ENCODE peak calls at places on chromosome 22, in four cellular contexts. One of them, this sample, is unnamed.

GRCh38 chr22:35719212-35719869 is 1.7 kb downstream of the APOL5 start:
- DNase-seq in thoracic aorta: no peak
- DNase-seq in keratinocyte: no peak
- DNase-seq in fibroblast of lung: no peak
- DNase-seq in this sample: no peak

GRCh38 chr22:38244106-38244505 is 28.7 kb downstream of the TMEM184B start:
- DNase-seq in keratinocyte: no peak
- DNase-seq in fibroblast of lung: no peak
- DNase-seq in thoracic aorta: no peak
- DNase-seq in this sample: no peak

GRCh38 chr22:37457093-37457893 is 28.9 kb downstream of the MFNG start:
- DNase-seq in fibroblast of lung: peak; percentile 24
- DNase-seq in keratinocyte: peak; percentile 57
- DNase-seq in thoracic aorta: peak; percentile 11
- DNase-seq in this sample: peak; percentile 38

GRCh38 chr22:24137595-24137994 is 43.7 kb upstream of the SUSD2 start:
- DNase-seq in thoracic aorta: no peak
- DNase-seq in fibroblast of lung: peak; percentile 67
- DNase-seq in keratinocyte: no peak
- DNase-seq in this sample: peak; percentile 61

GRCh38 chr22:27551402-27551801 is 250.2 kb downstream of the MN1 start:
- DNase-seq in keratinocyte: no peak
- DNase-seq in fibroblast of lung: no peak
- DNase-seq in thoracic aorta: no peak
- DNase-seq in this sample: no peak

GRCh38 chr22:50695421-50696250 is 23.0 kb downstream of the SHANK3 start:
- DNase-seq in keratinocyte: no peak
- DNase-seq in fibroblast of lung: no peak
- DNase-seq in thoracic aorta: no peak
- DNase-seq in this sample: no peak

GRCh38 chr22:38504731-38505594 is 1.1 kb downstream of the DDX17 start:
- DNase-seq in fibroblast of lung: peak; percentile 59
- DNase-seq in thoracic aorta: no peak
- DNase-seq in keratinocyte: no peak
- DNase-seq in this sample: peak; percentile 55

GRCh38 chr22:21669026-21669425 is 3.2 kb downstream of the PPIL2 start:
- DNase-seq in fibroblast of lung: no peak
- DNase-seq in thoracic aorta: no peak
- DNase-seq in keratinocyte: no peak
- DNase-seq in this sample: no peak

GRCh38 chr22:37232140-37232998 is 11.7 kb downstream of the RAC2 start:
- DNase-seq in thoracic aorta: no peak
- DNase-seq in keratinocyte: no peak
- DNase-seq in fibroblast of lung: no peak
- DNase-seq in this sample: no peak

GRCh38 chr22:27531782-27532530 is 269.6 kb downstream of the MN1 start:
- DNase-seq in fibroblast of lung: peak; percentile 98
- DNase-seq in thoracic aorta: no peak
- DNase-seq in keratinocyte: no peak
- DNase-seq in this sample: no peak

GRCh38 chr22:31820655-31821054 is 66.8 kb downstream of the DEPDC5 start:
- DNase-seq in keratinocyte: no peak
- DNase-seq in fibroblast of lung: no peak
- DNase-seq in thoracic aorta: no peak
- DNase-seq in this sample: no peak

GRCh38 chr22:29216873-29217666 is 11.4 kb downstream of the EMID1 start:
- DNase-seq in thoracic aorta: no peak
- DNase-seq in fibroblast of lung: peak; percentile 17
- DNase-seq in keratinocyte: no peak
- DNase-seq in this sample: peak; percentile 28

GRCh38 chr22:27724706-27725105 is 76.8 kb downstream of the MN1 start:
- DNase-seq in thoracic aorta: no peak
- DNase-seq in keratinocyte: no peak
- DNase-seq in fibroblast of lung: peak; percentile 48
- DNase-seq in this sample: no peak

GRCh38 chr22:35483730-35484129 is 56.9 kb upstream of the RASD2 start:
- DNase-seq in fibroblast of lung: no peak
- DNase-seq in keratinocyte: no peak
- DNase-seq in thoracic aorta: no peak
- DNase-seq in this sample: no peak

GRCh38 chr22:22082229-22082835 is 99.7 kb upstream of the TOP3B start:
- DNase-seq in fibroblast of lung: no peak
- DNase-seq in keratinocyte: no peak
- DNase-seq in thoracic aorta: no peak
- DNase-seq in this sample: no peak

GRCh38 chr22:38081941-38082828 is 1.8 kb downstream of the SLC16A8 start:
- DNase-seq in thoracic aorta: no peak
- DNase-seq in keratinocyte: no peak
- DNase-seq in fibroblast of lung: no peak
- DNase-seq in this sample: no peak

GRCh38 chr22:22479999-22480532 is 28.5 kb downstream of the ZNF280B start:
- DNase-seq in keratinocyte: no peak
- DNase-seq in thoracic aorta: no peak
- DNase-seq in fibroblast of lung: peak; percentile 18
- DNase-seq in this sample: no peak

GRCh38 chr22:44530106-44530505 is 32.1 kb upstream of the RTL6 start:
- DNase-seq in thoracic aorta: no peak
- DNase-seq in fibroblast of lung: no peak
- DNase-seq in keratinocyte: no peak
- DNase-seq in this sample: no peak

GRCh38 chr22:37425800-37426531 is 1.3 kb downstream of the ELFN2 start:
- DNase-seq in fibroblast of lung: peak; percentile 81
- DNase-seq in keratinocyte: no peak
- DNase-seq in thoracic aorta: no peak
- DNase-seq in this sample: no peak

GRCh38 chr22:33114570-33114969 is 56.4 kb upstream of the SYN3 start:
- DNase-seq in keratinocyte: no peak
- DNase-seq in fibroblast of lung: no peak
- DNase-seq in thoracic aorta: no peak
- DNase-seq in this sample: peak; percentile 39

GRCh38 chr22:37219534-37219933 is 7.3 kb upstream of the SSTR3 start:
- DNase-seq in keratinocyte: no peak
- DNase-seq in thoracic aorta: no peak
- DNase-seq in fibroblast of lung: no peak
- DNase-seq in this sample: no peak

GRCh38 chr22:38124236-38124974 is 13.9 kb upstream of the BAIAP2L2 start:
- DNase-seq in fibroblast of lung: no peak
- DNase-seq in thoracic aorta: no peak
- DNase-seq in keratinocyte: peak; percentile 93
- DNase-seq in this sample: no peak

GRCh38 chr22:19962909-19963806 is 21.5 kb upstream of the TXNRD2 start:
- DNase-seq in fibroblast of lung: peak; percentile 53
- DNase-seq in thoracic aorta: no peak
- DNase-seq in keratinocyte: peak; percentile 84
- DNase-seq in this sample: peak; percentile 79
- H3K4me3 ChIP-seq in fibroblast of lung: no peak overlapping the region
- H3K4me3 ChIP-seq in thoracic aorta: no peak overlapping the region
- H3K4me3 ChIP-seq in keratinocyte: peak overlapping the region; percentile 40
- H3K4me3 ChIP-seq in this sample: no peak overlapping the region

GRCh38 chr22:49371325-49372110 is 456.2 kb downstream of the BRD1 start:
- DNase-seq in keratinocyte: no peak
- DNase-seq in fibroblast of lung: no peak
- DNase-seq in thoracic aorta: no peak
- DNase-seq in this sample: no peak
- H3K9me3 ChIP-seq in keratinocyte: peaks cover 32% of the 10 kb centered on the region
- H3K9me3 ChIP-seq in fibroblast of lung: no peaks in the 10 kb centered on the region
- H3K9me3 ChIP-seq in thoracic aorta: no peaks in the 10 kb centered on the region
- H3K9me3 ChIP-seq in this sample: no peaks in the 10 kb centered on the region

DNA sequence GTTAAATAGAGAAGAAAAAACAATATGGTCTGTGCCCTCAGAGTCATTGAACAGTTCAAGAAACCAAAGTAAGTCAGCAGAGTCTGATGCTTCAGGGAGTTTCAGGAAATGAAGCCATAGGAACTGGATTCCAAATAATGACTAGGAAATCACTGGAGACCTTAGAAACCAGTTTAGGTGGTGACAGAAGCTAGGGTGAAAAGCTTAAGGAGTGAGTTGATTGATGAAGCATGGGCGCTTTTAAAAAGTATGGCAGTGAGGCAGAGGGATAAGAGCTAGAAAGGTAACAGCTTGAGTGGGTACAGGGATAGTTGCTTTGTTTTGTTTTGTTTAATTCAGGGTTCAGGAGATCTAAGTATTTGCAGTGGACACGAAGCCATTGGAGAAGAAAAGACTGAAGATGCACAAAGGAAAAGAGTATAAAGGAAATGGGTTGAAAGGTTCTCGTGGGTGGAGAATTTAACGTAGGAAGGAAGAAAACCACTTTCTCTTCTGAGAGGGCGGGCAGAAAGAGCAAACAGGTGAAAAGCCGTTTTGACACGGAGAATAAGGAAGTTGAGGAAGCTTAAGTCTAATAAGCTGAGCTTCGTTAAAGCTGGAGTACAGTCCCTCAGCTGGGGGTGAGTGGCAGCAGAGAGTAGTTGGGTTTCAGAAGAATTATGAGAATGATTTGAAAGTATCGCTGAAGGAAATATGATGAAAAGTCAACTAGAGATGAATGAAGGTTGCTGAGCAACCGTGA is 14.8 kb downstream of the SGSM3 start:
- DNase-seq in thoracic aorta: no peak
- DNase-seq in fibroblast of lung: no peak
- DNase-seq in keratinocyte: no peak
- DNase-seq in this sample: no peak
- H3K4me3 ChIP-seq in thoracic aorta: peak overlapping the region; percentile 4
- H3K4me3 ChIP-seq in fibroblast of lung: no peak overlapping the region
- H3K4me3 ChIP-seq in keratinocyte: no peak overlapping the region
- H3K4me3 ChIP-seq in this sample: no peak overlapping the region

GRCh38 chr22:48754611-48755331 is 1072.9 kb downstream of the BRD1 start:
- DNase-seq in fibroblast of lung: no peak
- DNase-seq in thoracic aorta: no peak
- DNase-seq in keratinocyte: no peak
- DNase-seq in this sample: no peak

GRCh38 chr22:48753381-48753730 is 1074.3 kb downstream of the BRD1 start:
- DNase-seq in thoracic aorta: no peak
- DNase-seq in fibroblast of lung: no peak
- DNase-seq in keratinocyte: no peak
- DNase-seq in this sample: no peak

GRCh38 chr22:48752451-48753380 is 1075.0 kb downstream of the BRD1 start:
- DNase-seq in fibroblast of lung: no peak
- DNase-seq in keratinocyte: no peak
- DNase-seq in thoracic aorta: no peak
- DNase-seq in this sample: no peak

GRCh38 chr22:48755332-48755949 is 1072.2 kb downstream of the BRD1 start:
- DNase-seq in thoracic aorta: no peak
- DNase-seq in fibroblast of lung: no peak
- DNase-seq in keratinocyte: no peak
- DNase-seq in this sample: no peak

DNA sequence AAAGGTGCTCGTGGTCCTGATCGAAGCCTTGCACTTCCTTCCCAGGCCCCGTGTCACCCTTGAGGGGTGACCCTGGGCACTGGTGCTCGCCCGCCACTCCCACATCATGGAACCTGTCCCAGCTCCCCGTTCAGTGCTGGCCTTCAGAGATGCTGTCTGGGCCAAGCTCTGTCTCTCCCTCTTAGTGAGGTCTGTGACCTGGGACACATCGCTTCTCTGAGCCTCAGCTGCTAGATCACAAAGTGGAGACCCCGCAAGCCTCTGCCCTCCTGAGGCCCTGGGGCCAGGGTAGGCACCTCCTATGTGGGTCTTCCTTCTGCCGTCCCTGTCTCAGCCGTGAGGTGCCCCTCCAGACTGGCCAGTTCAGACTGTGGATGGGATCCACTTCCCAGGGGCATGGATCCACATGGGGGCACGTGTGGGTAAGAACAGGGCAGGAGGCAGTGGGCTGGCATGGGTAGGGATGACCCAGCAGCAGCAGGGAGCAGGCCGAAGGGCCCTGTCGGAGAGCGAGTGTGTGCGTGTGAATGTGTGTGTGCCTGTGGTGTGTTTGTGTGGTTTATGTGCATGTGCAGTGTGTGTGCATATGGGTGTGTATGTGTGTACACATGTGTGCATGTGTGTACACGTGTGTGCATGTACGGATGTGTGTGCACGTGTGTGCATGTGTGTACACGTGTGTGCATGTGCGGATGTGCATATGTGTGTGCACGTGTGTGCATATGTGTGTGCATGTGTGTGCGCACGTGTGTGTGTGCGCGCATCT is 1073.7 kb downstream of the BRD1 start:
- DNase-seq in thoracic aorta: no peak
- DNase-seq in keratinocyte: no peak
- DNase-seq in fibroblast of lung: no peak
- DNase-seq in this sample: no peak
- H3K9me3 ChIP-seq in thoracic aorta: no peaks in the 10 kb centered on the region
- H3K9me3 ChIP-seq in keratinocyte: peaks cover 24% of the 10 kb centered on the region
- H3K9me3 ChIP-seq in fibroblast of lung: peaks cover 2% of the 10 kb centered on the region
- H3K9me3 ChIP-seq in this sample: no peaks in the 10 kb centered on the region

DNA sequence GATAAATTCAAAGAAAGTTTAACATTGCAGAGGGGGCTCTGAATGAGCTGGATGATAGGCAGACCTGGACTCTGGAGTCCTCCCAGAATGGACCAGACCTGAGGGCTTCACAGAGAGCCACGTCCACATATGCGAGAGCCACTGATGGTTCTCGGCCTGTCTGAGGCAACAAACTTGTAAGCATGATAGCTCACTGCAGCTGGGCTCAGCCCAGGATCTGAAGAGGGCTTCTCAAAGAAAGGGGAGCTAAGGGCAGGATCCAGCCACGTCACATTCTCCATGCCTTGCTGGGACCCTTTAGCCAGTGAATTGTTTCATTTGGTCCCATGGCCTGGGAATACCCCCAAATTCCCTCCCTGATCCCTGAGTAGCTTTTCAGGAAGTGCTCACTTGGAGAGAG is 98.9 kb downstream of the ATXN10 start:
- DNase-seq in thoracic aorta: no peak
- DNase-seq in fibroblast of lung: no peak
- DNase-seq in keratinocyte: no peak
- DNase-seq in this sample: no peak
- H3K4me3 ChIP-seq in thoracic aorta: no peak overlapping the region
- H3K4me3 ChIP-seq in fibroblast of lung: no peak overlapping the region
- H3K4me3 ChIP-seq in keratinocyte: no peak overlapping the region
- H3K4me3 ChIP-seq in this sample: no peak overlapping the region

GRCh38 chr22:47337161-47337621 is 574.7 kb downstream of the TBC1D22A start:
- DNase-seq in fibroblast of lung: peak; percentile 94
- DNase-seq in thoracic aorta: no peak
- DNase-seq in keratinocyte: no peak
- DNase-seq in this sample: peak; percentile 91
- H3K9me3 ChIP-seq in fibroblast of lung: no peaks in the 10 kb centered on the region
- H3K9me3 ChIP-seq in thoracic aorta: no peaks in the 10 kb centered on the region
- H3K9me3 ChIP-seq in keratinocyte: peaks cover 4% of the 10 kb centered on the region
- H3K9me3 ChIP-seq in this sample: peaks cover 7% of the 10 kb centered on the region